ENCODE peak calls at places on chromosomes 2 and 18, in eight cellular contexts. Q is suprapubic skin, O is AG09319, F is heart left ventricle, N is HepG2, G is esophagus squamous epithelium, X is cardiac fibroblast, W is cardiac muscle cell. M is an unnamed sample.

GRCh38 chr2:168732506-168732905 is 69.9 kb upstream of the NOSTRIN start:
- DNase-seq in Q (no peak), O (no peak), F (no peak), N (no peak), G (no peak), X (no peak), W (no peak), M (no peak)

GRCh38 chr18:2846241-2846637 is 567 bp upstream of the EMILIN2 start:
- DNase-seq in Q (no peak), O (no peak), F (no peak), N (no peak), G (no peak), X (peak; percentile 35), W (peak; percentile 51), M (peak; percentile 76)

GRCh38 chr2:3522851-3523481 is 3.6 kb upstream of the ADI1 start:
- DNase-seq in Q (no peak), O (no peak), F (no peak), N (peak; percentile 60), G (no peak), X (peak; percentile 70), W (peak; percentile 71), M (no peak)

GRCh38 chr2:109364212-109364611 is 235.2 kb downstream of the SH3RF3 start:
- DNase-seq in Q (no peak), O (no peak), F (no peak), N (no peak), G (no peak), X (no peak), W (peak; percentile 19), M (no peak)

GRCh38 chr2:29000481-29000880 is 19.4 kb downstream of the TOGARAM2 start:
- DNase-seq in Q (no peak), O (no peak), F (peak; percentile 47), N (no peak), G (no peak), X (no peak), W (no peak), M (peak; percentile 84)

GRCh38 chr18:41814651-41815050 is 140.4 kb upstream of the PIK3C3 start:
- DNase-seq in Q (no peak), O (no peak), F (no peak), N (no peak), G (no peak), X (no peak), W (no peak), M (no peak)

GRCh38 chr18:22167471-22168151 is 1.8 kb upstream of the GATA6 start:
- DNase-seq in Q (no peak), O (no peak), F (no peak), N (no peak), G (no peak), X (peak; percentile 69), W (peak; percentile 71), M (peak; percentile 45)

GRCh38 chr2:25797607-25798488 is 80.4 kb downstream of the ASXL2 start:
- DNase-seq in Q (no peak), O (no peak), F (no peak), N (no peak), G (no peak), X (no peak), W (no peak), M (no peak)

GRCh38 chr18:62881509-62882016 is 166.2 kb downstream of the PHLPP1 start:
- DNase-seq in Q (no peak), O (peak; percentile 78), F (no peak), N (no peak), G (no peak), X (peak; percentile 94), W (peak; percentile 93), M (no peak)

GRCh38 chr2:182854405-182855105 is 11.9 kb downstream of the FRZB start:
- DNase-seq in Q (no peak), O (no peak), F (no peak), N (no peak), G (no peak), X (peak; percentile 10), W (no peak), M (no peak)

GRCh38 chr2:160229591-160229990 is 29.5 kb upstream of the ITGB6 start:
- DNase-seq in Q (no peak), O (no peak), F (no peak), N (no peak), G (no peak), X (peak; percentile 63), W (peak; percentile 60), M (no peak)

GRCh38 chr2:70851704-70852103 is 16.1 kb upstream of the CD207 start:
- DNase-seq in Q (no peak), O (no peak), F (no peak), N (no peak), G (no peak), X (no peak), W (peak; percentile 12), M (no peak)

GRCh38 chr2:206797376-206797775 is 32.0 kb downstream of the FASTKD2 start:
- DNase-seq in Q (no peak), O (no peak), F (no peak), N (no peak), G (no peak), X (no peak), W (no peak), M (no peak)

GRCh38 chr2:9100080-9100876 is 96.8 kb upstream of the MBOAT2 start:
- DNase-seq in Q (no peak), O (no peak), F (no peak), N (no peak), G (no peak), X (no peak), W (no peak), M (peak; percentile 69)

GRCh38 chr2:9099341-9099751 is 95.9 kb upstream of the MBOAT2 start:
- DNase-seq in Q (no peak), O (no peak), F (no peak), N (peak; percentile 57), G (no peak), X (no peak), W (no peak), M (peak; percentile 63)

GRCh38 chr2:9103663-9104277 is 100.3 kb upstream of the MBOAT2 start:
- DNase-seq in Q (no peak), O (no peak), F (no peak), N (no peak), G (no peak), X (no peak), W (no peak), M (no peak)

GRCh38 chr2:9102861-9103662 is 99.6 kb upstream of the MBOAT2 start:
- DNase-seq in Q (no peak), O (no peak), F (no peak), N (peak; percentile 45), G (no peak), X (no peak), W (no peak), M (no peak)

GRCh38 chr2:9101763-9102425 is 98.4 kb upstream of the MBOAT2 start:
- DNase-seq in Q (no peak), O (no peak), F (no peak), N (no peak), G (no peak), X (no peak), W (no peak), M (no peak)
- TF ChIP-seq CTCF in Q (no peak), O (no peak), F (no peak), N (no peak), G (no peak), X (no peak), W (no peak), M (no peak)

GRCh38 chr18:33201509-33201926 is 239.0 kb downstream of the CCDC178 start:
- DNase-seq in Q (no peak), O (no peak), F (no peak), N (peak; percentile 22), G (no peak), X (peak; percentile 21), W (peak; percentile 30), M (no peak)
- TF ChIP-seq CTCF in Q (no peak), O (peak; percentile 34), F (no peak), N (peak; percentile 37), G (peak; percentile 32), X (peak; percentile 51), W (peak; percentile 61), M (peak; percentile 45)

GRCh38 chr2:113174369-113174735 is 581 bp downstream of the PSD4 start:
- DNase-seq in Q (no peak), O (no peak), F (no peak), N (no peak), G (no peak), X (no peak), W (no peak), M (no peak)
- TF ChIP-seq CTCF in Q (no peak), O (no peak), F (no peak), N (peak; percentile 32), G (no peak), X (no peak), W (no peak), M (peak; percentile 36)

DNA sequence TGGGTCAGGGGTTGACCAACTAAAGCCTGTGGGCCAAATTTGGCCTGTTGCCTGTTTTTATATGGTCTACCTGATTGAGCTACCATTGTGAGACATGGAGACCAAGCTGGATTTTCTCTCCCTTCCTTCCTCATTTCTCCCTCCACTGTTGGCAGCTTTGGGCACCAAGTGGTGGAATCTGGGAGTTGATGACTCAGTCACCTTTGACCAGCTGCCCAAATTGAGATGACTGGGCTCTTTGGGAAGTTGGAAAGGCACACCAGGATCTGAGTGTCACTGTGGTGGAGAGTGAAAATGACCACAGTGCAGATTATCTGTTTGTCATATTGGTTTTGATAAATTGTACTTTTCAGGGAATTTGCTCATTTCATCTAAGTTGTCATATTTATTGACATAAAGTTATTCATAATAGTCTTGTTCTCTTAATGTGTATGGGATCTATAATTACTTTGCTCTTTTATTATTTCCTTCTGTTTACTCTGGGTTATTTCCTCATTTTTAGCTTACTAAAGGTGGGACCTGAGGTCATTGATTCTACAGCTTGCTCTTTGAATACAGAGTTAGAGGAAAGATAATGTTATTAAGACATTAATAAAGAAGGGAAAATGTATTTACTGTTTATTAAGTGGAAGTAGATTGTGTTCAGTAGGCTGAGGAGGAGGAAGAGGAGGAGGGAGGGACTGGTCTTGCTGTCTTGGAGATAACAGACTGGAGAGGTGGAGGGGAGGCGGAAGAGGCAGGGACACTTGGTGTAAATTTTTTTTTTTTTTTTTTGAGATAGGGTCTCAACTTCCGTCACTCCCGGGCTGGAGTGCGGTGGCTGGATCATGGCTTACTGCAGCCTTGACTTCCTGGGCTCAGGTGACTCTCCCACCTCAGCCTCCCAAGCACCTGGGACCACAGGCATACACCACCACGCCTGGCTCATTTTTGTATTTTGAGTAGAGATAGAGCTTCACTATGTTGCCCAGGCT is 31.8 kb downstream of the AGFG1 start:
- DNase-seq in Q (no peak), O (peak; percentile 18), F (no peak), N (peak; percentile 50), G (no peak), X (peak; percentile 57), W (peak; percentile 53), M (no peak)
- TF ChIP-seq CTCF in Q (no peak), O (no peak), F (no peak), N (no peak), G (no peak), X (no peak), W (no peak), M (no peak)

DNA sequence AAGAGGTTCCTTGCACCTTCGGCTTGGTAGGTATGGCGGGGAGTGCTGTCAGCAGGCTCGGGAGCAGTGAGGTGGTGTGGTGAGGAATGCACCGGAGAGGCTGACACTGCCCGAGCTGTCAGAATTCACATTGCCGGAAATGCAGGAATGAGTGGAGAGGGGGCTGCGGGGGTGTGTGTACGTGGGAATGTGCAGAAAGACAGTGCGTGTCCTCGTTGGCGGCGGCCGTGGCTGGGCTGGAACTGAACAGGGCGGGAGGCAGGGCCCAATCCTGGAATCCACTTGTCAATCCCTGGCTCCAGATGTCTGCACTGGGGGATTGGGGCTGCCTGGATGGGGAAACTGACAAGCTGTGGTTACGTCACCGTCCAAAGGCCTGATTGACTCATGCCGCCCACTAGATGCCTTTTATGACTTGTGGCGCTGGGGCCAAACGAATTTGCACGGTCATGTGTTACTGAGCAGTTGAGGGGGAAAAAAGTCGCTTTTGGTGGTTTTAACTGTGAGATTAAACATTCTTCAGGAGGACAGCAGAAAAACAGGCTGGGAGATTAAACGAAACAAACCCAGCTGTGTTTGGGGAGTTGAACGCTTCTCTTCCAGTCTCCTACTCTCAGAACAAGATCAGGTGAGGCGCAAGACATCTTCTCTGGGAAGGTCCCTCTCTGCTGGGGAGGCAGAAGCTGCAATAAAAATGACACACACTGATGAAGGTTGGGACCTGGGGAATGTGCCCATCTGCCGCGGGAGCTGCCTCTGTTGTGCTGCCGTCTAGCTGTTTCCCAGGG is 189.4 kb upstream of the GLI2 start:
- DNase-seq in Q (peak; percentile 90), O (peak; percentile 76), F (peak; percentile 54), N (peak; percentile 97), G (no peak), X (peak; percentile 84), W (peak; percentile 92), M (no peak)
- TF ChIP-seq CTCF in Q (no peak), O (no peak), F (no peak), N (peak; percentile 27), G (no peak), X (no peak), W (no peak), M (no peak)

M was measured in GM13977.